ENCODE peak calls at places on chromosomes 6 and 20, in eight cellular contexts. C is T1000; D is left ventricle myocardium inferior; O is stimulated activated CD8-positive, alpha-beta memory T cell treated with anti-CD3 and anti-CD28 coated beads, Interleukin-15, amount 100 ng/mL, for 24 hours; K is aorta; R is non-pigmented ciliary epithelial cell; S is GM18507; N is T-cell. E is an unnamed sample.

GRCh38 chr6:158799051-158799792 is 19.9 kb downstream of the EZR start:
- DNase-seq in O (no peak), D (no peak), N (no peak), R (no peak), C (peak), S (no peak), K (peak), E (peak)

GRCh38 chr6:74567891-74568290 is 638.0 kb downstream of the COL12A1 start:
- DNase-seq in O (no peak), N (no peak), C (no peak), K (no peak), D (no peak), S (no peak), R (no peak), E (no peak)

GRCh38 chr6:37092851-37093727 is 76.9 kb upstream of the PIM1 start:
- DNase-seq in D (peak), S (no peak), R (no peak), N (no peak), K (no peak), O (no peak), C (no peak), E (no peak)

GRCh38 chr6:152117156-152118129 is 310.0 kb downstream of the ESR1 start:
- DNase-seq in D (no peak), K (no peak), N (no peak), S (no peak), R (no peak), C (no peak), O (no peak), E (no peak)

GRCh38 chr20:3786126-3786484 is 435 bp downstream of the CENPB start:
- DNase-seq in D (peak), R (no peak), K (peak), O (no peak), N (peak), S (no peak), C (no peak), E (no peak)

GRCh38 chr20:46230811-46231282 is 77.5 kb downstream of the CDH22 start:
- DNase-seq in K (no peak), D (peak), S (no peak), N (no peak), C (no peak), R (peak), O (no peak), E (no peak)

GRCh38 chr6:89297695-89298351 is 17.3 kb downstream of the GABRR2 start:
- DNase-seq in C (peak), S (peak), R (peak), N (peak), D (peak), O (no peak), K (peak), E (peak)

GRCh38 chr6:156977527-156978291 is 200.5 kb downstream of the ARID1B start:
- DNase-seq in N (no peak), D (no peak), C (no peak), R (no peak), K (no peak), S (no peak), O (no peak), E (no peak)

GRCh38 chr6:143510991-143511891 is at the start of gene FUCA2:
- DNase-seq in D (peak), S (peak), C (peak), N (peak), R (peak), K (peak), O (peak), E (no peak)

GRCh38 chr6:108904731-108905130 is 56.5 kb downstream of the ARMC2 start:
- DNase-seq in D (no peak), O (no peak), C (no peak), R (no peak), K (no peak), N (no peak), S (peak), E (no peak)

GRCh38 chr20:3686867-3687321 is 5.1 kb upstream of the ADAM33 start:
- DNase-seq in S (no peak), R (peak), C (peak), N (no peak), O (no peak), D (peak), K (peak), E (no peak)

E was measured in D721Med.